ENCODE peak calls at places on chromosome 12, in six cellular contexts. K is fibroblast of pulmonary artery, Z is body of pancreas, L is choroid plexus epithelial cell, I is gastrocnemius medialis, H is breast epithelium. F is an unnamed sample.
A peak's percentile ranks its signal among the peaks of the same experiment; 100 is the strongest.

GRCh38 chr12:11718768-11719253 is 69.3 kb downstream of the ETV6 start:
- DNase-seq in K (peak; percentile 65), Z (no peak), L (peak; percentile 66), I (no peak), H (no peak), F (peak; percentile 82)

GRCh38 chr12:48779869-48780268 is 9.0 kb downstream of the ADCY6 start:
- DNase-seq in K (peak; percentile 89), Z (peak; percentile 22), L (peak; percentile 89), I (no peak), H (no peak), F (peak; percentile 29)

GRCh38 chr12:77855548-77855947 is 24.9 kb downstream of the NAV3 start:
- DNase-seq in K (no peak), Z (no peak), L (no peak), I (no peak), H (no peak), F (no peak)

GRCh38 chr12:122983789-122984515 is 3.5 kb downstream of the ARL6IP4 start:
- DNase-seq in K (no peak), Z (no peak), L (peak; percentile 45), I (no peak), H (no peak), F (no peak)

GRCh38 chr12:52806821-52807543 is 6.9 kb downstream of the KRT4 start:
- DNase-seq in K (no peak), Z (no peak), L (no peak), I (no peak), H (no peak), F (no peak)

GRCh38 chr12:47902131-47902639 is 2.6 kb downstream of the VDR start:
- DNase-seq in K (no peak), Z (no peak), L (no peak), I (no peak), H (no peak), F (no peak)

GRCh38 chr12:26524862-26525465 is 308.0 kb downstream of the ITPR2 start:
- DNase-seq in K (peak; percentile 57), Z (peak; percentile 9), L (peak; percentile 68), I (no peak), H (no peak), F (peak; percentile 28)

GRCh38 chr12:49957570-49957967 is 4.1 kb upstream of the AQP5 start:
- DNase-seq in K (no peak), Z (no peak), L (no peak), I (no peak), H (no peak), F (no peak)

GRCh38 chr12:6827437-6827894 is 741 bp upstream of the P3H3 start:
- DNase-seq in K (peak; percentile 80), Z (peak; percentile 81), L (peak; percentile 87), I (peak; percentile 50), H (peak; percentile 74), F (peak; percentile 72)

GRCh38 chr12:113262710-113263109 is 41.4 kb downstream of the TPCN1 start:
- DNase-seq in K (peak; percentile 65), Z (peak; percentile 56), L (peak; percentile 72), I (no peak), H (no peak), F (no peak)

GRCh38 chr12:89180496-89180895 is 171.8 kb downstream of the DUSP6 start:
- DNase-seq in K (no peak), Z (no peak), L (no peak), I (no peak), H (no peak), F (no peak)
- TF ChIP-seq CTCF in K (no peak), Z (no peak), L (no peak), I (no peak), H (no peak), F (no peak)

DNA sequence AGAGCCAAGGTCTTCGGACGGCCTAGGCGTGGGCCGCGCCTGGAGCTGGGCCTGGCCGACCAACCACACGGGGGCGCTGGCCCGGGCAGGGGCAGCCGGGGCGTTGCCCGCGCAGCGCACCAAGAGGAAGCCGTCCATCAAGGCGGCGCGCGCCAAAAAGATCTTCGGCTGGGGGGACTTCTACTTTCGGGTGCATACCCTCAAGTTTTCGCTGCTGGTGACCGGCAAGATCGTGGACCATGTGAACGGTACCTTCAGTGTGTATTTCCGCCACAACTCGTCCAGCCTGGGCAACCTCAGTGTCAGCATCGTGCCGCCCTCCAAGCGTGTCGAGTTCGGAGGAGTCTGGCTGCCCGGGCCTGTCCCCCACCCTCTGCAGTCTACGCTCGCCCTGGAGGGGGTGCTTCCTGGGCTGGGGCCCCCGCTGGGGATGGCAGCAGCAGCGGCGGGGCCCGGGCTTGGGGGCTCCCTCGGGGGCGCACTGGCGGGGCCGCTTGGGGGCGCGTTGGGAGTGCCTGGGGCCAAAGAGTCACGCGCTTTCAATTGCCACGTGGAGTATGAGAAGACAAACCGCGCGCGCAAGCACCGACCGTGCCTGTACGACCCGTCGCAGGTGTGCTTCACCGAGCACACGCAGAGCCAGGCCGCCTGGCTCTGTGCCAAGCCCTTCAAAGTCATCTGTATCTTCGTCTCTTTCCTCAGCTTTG is 4.4 kb upstream of the SHMT2 start:
- DNase-seq in K (no peak), Z (peak; percentile 46), L (no peak), I (no peak), H (no peak), F (no peak)
- TF ChIP-seq CTCF in K (peak; percentile 19), Z (peak; percentile 37), L (peak; percentile 45), I (peak; percentile 47), H (no peak), F (peak; percentile 68)

GRCh38 chr12:68403296-68403695 is 71.1 kb upstream of the MDM1 start:
- DNase-seq in K (no peak), Z (no peak), L (no peak), I (no peak), H (no peak), F (no peak)

GRCh38 chr12:68403711-68404110 is 71.5 kb upstream of the MDM1 start:
- DNase-seq in K (no peak), Z (no peak), L (no peak), I (no peak), H (no peak), F (no peak)

GRCh38 chr12:68402422-68402821 is 70.3 kb upstream of the MDM1 start:
- DNase-seq in K (no peak), Z (no peak), L (no peak), I (no peak), H (no peak), F (no peak)

GRCh38 chr12:68405292-68405900 is 73.2 kb upstream of the MDM1 start:
- DNase-seq in K (peak; percentile 65), Z (no peak), L (peak; percentile 63), I (no peak), H (no peak), F (no peak)

GRCh38 chr12:68406134-68406576 is 74.0 kb upstream of the MDM1 start:
- DNase-seq in K (peak; percentile 99), Z (peak; percentile 91), L (peak; percentile 95), I (peak; percentile 84), H (peak; percentile 87), F (peak; percentile 42)
- TF ChIP-seq CTCF in K (peak; percentile 73), Z (no peak), L (peak; percentile 71), I (peak; percentile 42), H (peak; percentile 42), F (peak; percentile 56)

GRCh38 chr12:131836193-131836592 is 8.0 kb downstream of the MMP17 start:
- DNase-seq in K (no peak), Z (no peak), L (peak; percentile 45), I (no peak), H (no peak), F (no peak)
- TF ChIP-seq CTCF in K (peak; percentile 44), Z (no peak), L (peak; percentile 56), I (peak; percentile 11), H (no peak), F (peak; percentile 78)

GRCh38 chr12:39365364-39366001 is 77.4 kb downstream of the KIF21A start:
- DNase-seq in K (peak; percentile 22), Z (no peak), L (no peak), I (no peak), H (no peak), F (no peak)
- TF ChIP-seq CTCF in K (peak; percentile 33), Z (no peak), L (peak; percentile 0), I (peak; percentile 10), H (no peak), F (peak; percentile 49)

GRCh38 chr12:68789144-68789878 is 18.7 kb upstream of the MDM2 start:
- DNase-seq in K (no peak), Z (peak; percentile 26), L (no peak), I (no peak), H (no peak), F (no peak)

GRCh38 chr12:68788554-68789143 is 19.3 kb upstream of the MDM2 start:
- DNase-seq in K (no peak), Z (no peak), L (no peak), I (no peak), H (no peak), F (no peak)

GRCh38 chr12:68785358-68785757 is 22.6 kb upstream of the MDM2 start:
- DNase-seq in K (peak; percentile 46), Z (no peak), L (peak; percentile 68), I (no peak), H (no peak), F (peak; percentile 17)

GRCh38 chr12:68785823-68786222 is 22.2 kb upstream of the MDM2 start:
- DNase-seq in K (no peak), Z (no peak), L (no peak), I (no peak), H (no peak), F (no peak)

GRCh38 chr12:68786929-68787328 is 21.0 kb upstream of the MDM2 start:
- DNase-seq in K (no peak), Z (no peak), L (peak; percentile 35), I (no peak), H (no peak), F (no peak)
- TF ChIP-seq CTCF in K (peak; percentile 15), Z (no peak), L (peak; percentile 21), I (no peak), H (no peak), F (peak; percentile 30)

GRCh38 chr12:68221497-68221896 is 4.1 kb downstream of the IL26 start:
- DNase-seq in K (no peak), Z (no peak), L (no peak), I (no peak), H (no peak), F (no peak)

GRCh38 chr12:68222336-68222735 is 3.3 kb downstream of the IL26 start:
- DNase-seq in K (peak; percentile 76), Z (peak; percentile 16), L (peak; percentile 49), I (no peak), H (no peak), F (no peak)

GRCh38 chr12:68224613-68225285 is 861 bp downstream of the IL26 start:
- DNase-seq in K (peak; percentile 46), Z (no peak), L (peak; percentile 84), I (no peak), H (no peak), F (peak; percentile 79)

GRCh38 chr12:68225576-68226476 is at the start of gene IL26:
- DNase-seq in K (no peak), Z (no peak), L (peak; percentile 54), I (no peak), H (no peak), F (no peak)

DNA sequence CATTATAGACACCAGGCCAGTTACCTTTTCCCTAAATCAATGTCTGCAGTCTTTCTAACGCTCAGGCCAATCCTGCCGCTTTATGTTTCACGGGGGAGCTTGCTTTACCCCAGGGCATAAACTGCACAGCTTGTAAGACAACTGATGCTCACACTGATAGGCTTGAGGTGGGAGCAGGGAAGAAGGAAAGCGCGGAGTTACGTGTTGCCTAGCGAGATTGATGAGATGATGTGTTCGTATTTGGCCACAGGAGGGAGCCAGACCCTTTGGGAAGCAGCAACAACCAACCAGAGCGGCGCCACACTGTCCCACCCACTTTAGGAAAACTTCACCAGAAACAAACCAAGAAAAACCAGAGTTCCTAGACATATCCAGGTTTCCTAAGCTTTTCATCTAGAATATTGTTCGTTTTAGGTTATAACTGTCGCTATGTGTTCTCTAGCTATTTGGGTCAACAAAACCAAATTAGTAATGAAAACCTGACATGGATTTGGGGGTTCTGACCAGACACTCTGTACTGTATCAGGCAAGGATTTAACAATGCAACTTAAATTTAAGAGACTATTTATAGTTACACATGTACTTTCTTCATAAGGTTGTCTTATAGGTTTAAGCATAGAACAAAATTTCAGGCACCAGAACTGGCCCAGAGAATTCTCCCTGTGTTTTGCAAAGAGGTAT is 2.4 kb downstream of the IL26 start:
- DNase-seq in K (peak; percentile 93), Z (peak; percentile 88), L (peak; percentile 97), I (peak; percentile 65), H (peak; percentile 66), F (peak; percentile 78)
- TF ChIP-seq CTCF in K (peak; percentile 87), Z (peak; percentile 65), L (peak; percentile 94), I (peak; percentile 83), H (peak; percentile 78), F (peak; percentile 94)

F was measured in HFFc6.